ENCODE peak calls at places on chromosomes 12 and 14, in four cellular contexts. O is fibroblast of lung; Y is tibial artery; J is effector memory CD4-positive, alpha-beta T cell. Q is an unnamed sample. For H3K27me3, the result is how much of the 10 kb centered on the place peaks cover.

GRCh38 chr14:57136669-57137068 is 132.0 kb downstream of the EXOC5 start:
- DNase-seq in Y (no peak), J (no peak), O (no peak), Q (no peak)

GRCh38 chr12:15728118-15728598 is 61.0 kb downstream of the EPS8 start:
- DNase-seq in Y (no peak), J (no peak), O (peak), Q (no peak)

GRCh38 chr14:90521121-90521929 is 124.5 kb downstream of the CALM1 start:
- DNase-seq in J (no peak), O (no peak), Y (no peak), Q (no peak)

GRCh38 chr12:8452976-8453616 is 2.7 kb upstream of the CLEC6A start:
- DNase-seq in J (no peak), O (no peak), Y (no peak), Q (no peak)

GRCh38 chr14:95685978-95686922 is at the start of gene TCL1B:
- DNase-seq in O (no peak), Y (no peak), J (no peak), Q (no peak)

GRCh38 chr12:123233505-123234299 is 466 bp downstream of the MTRFR start:
- DNase-seq in J (no peak), O (no peak), Y (no peak), Q (no peak)

GRCh38 chr14:54807428-54807827 is 95.2 kb downstream of the GCH1 start:
- DNase-seq in J (no peak), Y (no peak), O (no peak), Q (no peak)

GRCh38 chr14:104780513-104781030 is 15.0 kb downstream of the AKT1 start:
- DNase-seq in O (no peak), J (no peak), Y (no peak), Q (no peak)

GRCh38 chr12:110846615-110847566 is at the start of gene CCDC63:
- DNase-seq in J (no peak), O (peak), Y (peak), Q (peak)

GRCh38 chr14:75234173-75234855 is 44.3 kb upstream of the FOS start:
- DNase-seq in O (peak), Y (peak), J (no peak), Q (no peak)

GRCh38 chr12:97276621-97277020 is 186.0 kb upstream of the RMST start:
- DNase-seq in J (no peak), Y (no peak), O (no peak), Q (no peak)

GRCh38 chr12:113320401-113320800 is 14.5 kb downstream of the SLC8B1 start:
- DNase-seq in J (no peak), Y (no peak), O (no peak), Q (no peak)

GRCh38 chr12:80400591-80400991 is 43.4 kb upstream of the PTPRQ start:
- DNase-seq in O (peak), Y (no peak), J (no peak), Q (no peak)

GRCh38 chr12:129184066-129184695 is 330.9 kb downstream of the GLT1D1 start:
- DNase-seq in O (no peak), Y (no peak), J (no peak), Q (no peak)

GRCh38 chr14:46344327-46344937 is 307.1 kb downstream of the RPL10L start:
- DNase-seq in O (peak), Y (no peak), J (no peak), Q (no peak)

GRCh38 chr12:83470749-83471148 is 784.0 kb downstream of the TMTC2 start:
- DNase-seq in O (no peak), J (no peak), Y (no peak), Q (no peak)

GRCh38 chr14:80395031-80395430 is 183.7 kb upstream of the DIO2 start:
- DNase-seq in Y (no peak), J (no peak), O (no peak), Q (no peak)

GRCh38 chr12:55795950-55796349 is 21.6 kb downstream of the SARNP start:
- DNase-seq in J (no peak), O (no peak), Y (no peak), Q (no peak)
- H3K27me3 ChIP-seq in J (under half), O (under half), Y (under half), Q (under half)

GRCh38 chr14:23141706-23142467 is 22.8 kb upstream of the CEBPE start:
- DNase-seq in J (no peak), Y (peak), O (peak), Q (no peak)
- H3K27ac ChIP-seq in J (no peak), Y (peak), O (no peak), Q (no peak)

DNA sequence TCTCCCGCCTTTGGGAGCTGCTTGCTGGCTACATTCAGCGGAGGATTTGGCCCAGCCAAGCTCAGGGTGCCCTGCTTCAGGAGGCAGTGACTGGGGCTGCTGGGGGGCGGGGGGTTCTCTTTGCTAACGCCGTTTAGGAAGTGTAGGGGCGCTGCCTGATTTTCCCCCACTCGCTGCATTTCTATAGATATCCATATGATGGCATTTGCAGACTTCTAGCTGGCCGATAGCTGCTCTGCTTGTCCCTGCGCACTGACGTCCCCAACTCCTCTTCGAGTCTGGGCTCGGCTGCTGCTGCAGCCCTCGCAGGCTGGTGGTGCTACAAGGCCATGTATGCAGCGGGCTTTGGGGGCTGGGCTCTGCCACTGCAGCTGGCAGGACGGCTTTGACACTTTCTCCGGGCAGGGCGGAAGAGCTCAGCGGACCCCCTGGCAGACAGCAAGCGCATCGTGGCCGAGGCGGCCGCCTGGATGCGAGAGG is 3.1 kb downstream of the LRFN5 start:
- DNase-seq in O (peak), Y (peak), J (no peak), Q (peak)
- H3K27me3 ChIP-seq in O (under half), Y (under half), J (under half), Q (under half)

GRCh38 chr14:103096387-103096786 is 1.9 kb downstream of the EXOC3L4 start:
- DNase-seq in J (no peak), O (no peak), Y (no peak), Q (no peak)

GRCh38 chr14:103094406-103095209 is at the start of gene EXOC3L4:
- DNase-seq in O (peak), J (no peak), Y (no peak), Q (no peak)

GRCh38 chr14:103093856-103094405 is 594 bp upstream of the EXOC3L4 start:
- DNase-seq in J (no peak), Y (no peak), O (no peak), Q (no peak)

GRCh38 chr14:103097244-103097993 is 2.9 kb downstream of the EXOC3L4 start:
- DNase-seq in O (no peak), Y (no peak), J (no peak), Q (no peak)

GRCh38 chr14:103095210-103095778 is 769 bp downstream of the EXOC3L4 start:
- DNase-seq in Y (no peak), O (no peak), J (no peak), Q (no peak)
- H3K27ac ChIP-seq in Y (no peak), O (no peak), J (no peak), Q (no peak)

DNA sequence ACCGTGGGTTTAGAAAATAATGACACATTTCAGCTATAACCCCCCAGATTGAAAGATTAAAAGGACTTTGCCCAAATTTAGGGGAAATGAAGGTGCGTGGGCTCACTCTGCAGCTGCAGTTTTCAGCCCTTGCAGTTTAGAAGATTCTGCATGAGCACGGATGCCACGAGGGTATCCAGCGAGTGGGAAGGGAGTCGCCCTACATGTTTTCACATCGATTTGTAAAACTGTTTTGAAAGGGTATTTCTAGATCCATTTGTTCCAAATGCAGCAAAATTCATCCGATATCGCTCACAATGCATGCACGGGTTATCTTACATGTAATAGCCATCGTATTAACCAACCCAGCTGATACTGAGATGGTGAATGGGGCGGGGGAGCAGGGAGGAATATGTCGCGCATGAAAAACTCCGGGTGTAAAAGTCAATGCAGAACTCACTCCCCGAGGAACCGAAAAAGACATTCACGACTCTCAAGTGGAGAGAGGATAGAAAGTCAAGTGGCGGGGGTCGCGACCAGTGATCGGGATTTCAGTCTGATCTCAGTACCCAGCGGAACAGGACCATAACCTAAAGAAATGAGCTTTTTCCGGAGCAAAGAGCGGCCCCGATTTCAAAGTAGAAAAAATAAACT is 4.9 kb upstream of the CCND2 start:
- DNase-seq in O (peak), Y (no peak), J (peak), Q (no peak)
- H3K27me3 ChIP-seq in O (half or more), Y (under half), J (under half), Q (half or more)